ENCODE peak calls at places on chromosomes 5 and 9, in four cellular contexts. O is fibroblast of lung, Q is PC-3, R is GM23248. X is an unnamed sample.

GRCh38 chr5:3331819-3332218 is 263.8 kb upstream of the IRX1 start:
- DNase-seq in R (no peak), Q (no peak), O (no peak), X (no peak)

GRCh38 chr5:69295088-69295754 is 37.4 kb downstream of the CCDC125 start:
- DNase-seq in R (peak; percentile 68), O (peak; percentile 29), Q (peak; percentile 46), X (no peak)

GRCh38 chr5:172505840-172506638 is 51.7 kb upstream of the SH3PXD2B start:
- DNase-seq in R (no peak), Q (no peak), O (no peak), X (no peak)

GRCh38 chr5:26329562-26330189 is 708.7 kb downstream of the CDH9 start:
- DNase-seq in R (peak; percentile 16), O (no peak), Q (peak; percentile 66), X (peak; percentile 8)

GRCh38 chr9:116087246-116087645 is 66.3 kb upstream of the PAPPA start:
- DNase-seq in O (peak; percentile 96), Q (peak; percentile 39), R (peak; percentile 86), X (no peak)

GRCh38 chr5:8844206-8844605 is 701.7 kb downstream of the SEMA5A start:
- DNase-seq in O (peak; percentile 80), R (peak; percentile 45), Q (no peak), X (no peak)

GRCh38 chr5:102760815-102761214 is 5.7 kb downstream of the PAM start:
- DNase-seq in Q (no peak), R (peak; percentile 51), O (peak; percentile 65), X (no peak)

GRCh38 chr5:105905392-105905791 is 1765.3 kb downstream of the EFNA5 start:
- DNase-seq in Q (peak; percentile 67), O (peak; percentile 53), R (no peak), X (no peak)

DNA sequence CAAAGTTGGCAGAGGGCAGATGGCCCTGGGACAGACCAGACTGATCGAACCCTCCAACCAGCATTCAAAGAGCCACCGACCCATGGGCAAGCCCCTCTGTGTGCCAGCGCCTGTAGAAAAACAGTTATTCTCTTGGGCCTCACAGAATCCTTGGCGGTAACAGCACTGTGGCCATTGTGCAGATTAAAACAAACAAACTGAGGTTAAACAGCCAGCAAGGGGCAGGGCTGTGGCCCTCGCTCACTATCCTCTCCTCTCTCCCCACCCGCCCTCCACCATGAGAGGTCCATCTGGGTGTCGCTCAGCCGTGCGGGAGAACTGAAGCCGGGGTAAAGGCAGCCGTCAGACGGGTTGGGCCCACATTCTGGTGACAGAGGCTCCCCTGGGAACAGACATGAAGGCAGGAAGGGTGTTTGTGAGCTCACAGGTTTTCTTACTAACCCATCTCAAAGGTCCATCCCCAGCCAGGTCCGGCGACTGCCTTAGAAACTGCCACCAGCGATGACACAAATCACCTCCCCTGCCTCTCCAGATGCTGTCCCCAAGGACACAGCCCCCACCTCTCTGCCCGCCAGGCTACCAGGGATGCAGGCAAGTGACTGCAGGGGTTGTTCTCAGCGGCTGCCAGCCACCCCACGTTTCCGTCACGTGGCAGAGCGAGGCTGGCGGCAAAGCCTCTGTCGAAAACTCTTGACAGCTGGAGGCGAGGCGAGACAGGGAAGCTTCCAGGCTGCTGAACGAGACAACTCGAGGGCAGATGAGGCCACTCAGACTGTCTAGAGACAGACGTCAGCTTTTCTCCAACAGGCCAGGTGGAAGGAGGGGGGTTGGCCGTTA is 75.8 kb upstream of the SARDH start:
- DNase-seq in Q (no peak), O (peak; percentile 84), R (no peak), X (no peak)
- H3K27ac ChIP-seq in Q (no peak overlapping the region), O (no peak overlapping the region), R (no peak overlapping the region), X (no peak overlapping the region)

GRCh38 chr5:32160228-32160627 is 13.9 kb downstream of the GOLPH3 start:
- DNase-seq in Q (no peak), R (peak; percentile 53), O (no peak), X (no peak)

GRCh38 chr5:32159328-32160072 is 14.6 kb downstream of the GOLPH3 start:
- DNase-seq in Q (no peak), R (no peak), O (no peak), X (no peak)

GRCh38 chr5:32163053-32163452 is 11.1 kb downstream of the GOLPH3 start:
- DNase-seq in Q (no peak), R (no peak), O (no peak), X (no peak)

GRCh38 chr5:32165597-32165996 is 8.5 kb downstream of the GOLPH3 start:
- DNase-seq in Q (no peak), R (no peak), O (no peak), X (no peak)

DNA sequence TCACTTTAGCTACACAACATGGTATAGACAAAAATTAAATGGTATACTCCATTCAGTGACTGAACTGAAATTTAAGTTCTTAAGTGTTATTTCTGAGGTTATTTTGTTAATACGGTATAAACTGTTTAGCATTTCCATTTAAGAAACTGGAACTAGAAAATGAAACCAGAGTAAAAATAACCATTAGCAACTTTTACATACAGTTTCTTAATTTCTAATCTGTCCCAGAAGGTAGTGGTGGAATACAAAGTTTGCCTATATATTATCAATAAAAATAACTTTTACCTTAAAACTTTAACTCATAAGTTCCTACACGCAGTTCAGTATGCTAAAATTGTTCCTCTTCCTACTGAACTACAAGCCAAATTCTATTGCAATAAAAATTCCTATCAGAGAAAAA is 10.3 kb downstream of the GOLPH3 start:
- DNase-seq in Q (no peak), R (no peak), O (no peak), X (no peak)
- H3K4me3 ChIP-seq in Q (no peak overlapping the region), R (no peak overlapping the region), O (no peak overlapping the region), X (no peak overlapping the region)

DNA sequence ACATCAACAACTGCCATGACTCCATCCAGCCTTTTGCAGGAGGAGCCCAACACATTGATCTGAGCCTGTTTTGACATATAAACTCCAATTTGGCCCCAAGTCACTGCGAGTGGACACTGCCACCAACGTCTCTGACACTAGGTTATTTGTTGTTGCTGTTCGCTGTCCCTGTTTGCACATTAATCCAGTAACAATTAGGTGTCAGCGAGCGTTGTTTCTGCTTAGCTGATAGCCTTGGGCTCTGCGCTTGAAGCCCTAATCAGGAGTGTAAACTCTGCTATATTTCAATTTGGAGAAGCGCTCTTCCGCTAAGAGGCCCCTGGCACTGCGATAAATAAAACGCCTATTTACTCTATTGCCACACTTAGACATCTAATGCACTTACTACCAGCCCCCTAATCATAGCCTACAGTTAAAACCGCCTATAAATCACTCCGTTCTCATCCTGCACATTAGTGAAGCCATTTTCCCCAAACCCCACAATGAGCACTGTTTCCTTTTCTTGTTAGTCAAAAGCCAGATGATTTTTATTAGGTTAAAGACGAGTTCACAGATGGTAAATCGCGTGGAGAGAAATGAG is 195.9 kb upstream of the TBCA start:
- DNase-seq in R (no peak), Q (no peak), O (no peak), X (peak; percentile 79)
- TF ChIP-seq EZH2 in R (no peak), Q (no peak), O (peak; percentile 2), X (no peak)

DNA sequence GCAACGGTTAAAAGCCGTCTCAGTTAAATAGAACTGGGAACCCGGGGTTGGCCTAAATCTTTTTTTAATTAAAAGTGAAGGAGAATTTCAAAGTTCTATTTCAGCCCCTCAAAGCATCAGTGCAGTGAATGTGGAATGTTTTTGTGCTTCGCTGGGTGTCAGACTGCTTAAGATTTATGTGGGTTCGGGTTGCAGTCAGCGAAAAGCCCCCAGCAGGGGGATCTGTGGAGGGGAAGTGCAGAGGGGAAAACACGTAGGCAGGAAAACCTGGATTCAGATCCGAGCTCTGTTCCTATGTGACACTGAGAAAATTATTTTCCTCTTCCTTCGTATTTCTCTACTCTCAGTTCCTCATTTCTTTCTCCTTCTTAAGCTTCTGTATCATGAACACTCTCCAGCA is 19.7 kb downstream of the BRINP1 start:
- DNase-seq in R (no peak), O (no peak), Q (no peak), X (no peak)
- H3K27ac ChIP-seq in R (no peak overlapping the region), O (no peak overlapping the region), Q (no peak overlapping the region), X (peak overlapping the region; percentile 22)

DNA sequence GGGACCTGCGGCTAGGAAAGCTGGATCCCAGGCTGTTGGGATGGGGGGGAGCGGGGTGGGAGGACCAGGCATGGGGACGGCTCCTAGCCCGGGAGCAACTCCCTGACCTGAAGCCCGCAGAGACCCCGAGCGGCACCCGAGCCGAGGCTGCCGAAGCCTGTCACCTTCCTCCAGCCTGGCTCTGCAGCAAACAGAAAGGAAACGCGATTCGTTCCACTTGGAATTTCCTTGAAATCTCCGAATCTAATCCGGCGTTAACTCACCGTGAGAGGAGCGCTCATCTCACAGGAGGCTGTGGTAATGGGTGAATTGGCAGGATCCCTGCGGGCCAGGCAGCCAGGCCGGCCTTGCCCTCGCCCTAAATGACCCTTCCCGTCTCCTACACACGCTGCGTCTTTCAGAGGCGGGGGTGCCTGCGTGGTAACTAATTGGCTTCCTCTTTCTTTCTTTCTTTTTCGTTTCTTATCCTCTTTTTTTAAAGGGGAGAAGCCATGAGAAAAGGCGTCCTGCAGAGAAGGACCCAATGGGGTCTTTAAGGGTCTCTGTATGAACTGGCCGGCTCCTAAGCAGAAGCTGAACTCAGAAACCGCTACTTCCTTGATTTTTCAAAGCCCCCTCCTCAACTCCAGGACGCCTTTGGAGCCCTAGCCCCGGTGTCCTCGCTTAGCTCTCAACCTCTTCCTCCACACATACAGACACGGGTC is 8.5 kb downstream of the PAX5 start:
- DNase-seq in Q (no peak), O (no peak), R (peak; percentile 37), X (no peak)
- H3K4me3 ChIP-seq in Q (no peak overlapping the region), O (no peak overlapping the region), R (peak overlapping the region; percentile 57), X (peak overlapping the region; percentile 73)

GRCh38 chr5:139794067-139794846 is 1.4 kb upstream of the PSD2 start:
- DNase-seq in R (no peak), Q (no peak), O (no peak), X (no peak)
- TF ChIP-seq EZH2 in R (no peak), Q (no peak), O (peak; percentile 16), X (no peak)

DNA sequence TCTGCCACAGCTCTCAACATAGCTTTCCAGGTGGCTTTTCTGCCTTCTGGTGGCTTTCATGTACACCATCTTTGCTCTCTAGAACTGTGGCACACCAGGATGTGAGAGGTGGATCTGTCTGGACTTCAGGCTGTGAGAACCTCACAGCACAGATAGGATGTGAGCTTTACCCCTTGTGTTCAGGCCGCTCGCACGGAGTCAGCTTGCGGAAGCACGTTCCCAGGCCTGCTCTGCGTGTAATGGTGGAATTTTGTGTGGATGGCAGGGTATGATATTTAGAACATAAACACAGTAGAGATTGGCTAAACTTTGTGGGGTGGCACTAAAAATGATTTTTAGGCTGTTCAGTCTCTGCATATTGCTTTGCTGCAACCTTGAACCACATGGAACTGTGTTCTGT is 250.5 kb downstream of the FANCC start:
- DNase-seq in O (no peak), R (no peak), Q (no peak), X (no peak)
- H3K27ac ChIP-seq in O (no peak overlapping the region), R (peak overlapping the region; percentile 42), Q (no peak overlapping the region), X (no peak overlapping the region)

GRCh38 chr9:128249914-128250838 is 25.6 kb downstream of the GOLGA2 start:
- DNase-seq in Q (peak; percentile 57), R (peak; percentile 77), O (peak; percentile 47), X (peak; percentile 14)
- H3K4me3 ChIP-seq in Q (no peak overlapping the region), R (no peak overlapping the region), O (no peak overlapping the region), X (no peak overlapping the region)